ENCODE peak calls at places on chromosomes 4 and X, in eight cellular contexts. One of them, this sample, is unnamed.

GRCh38 chrX:97389761-97390192 is 506.1 kb downstream of the RPA4 start:
- DNase-seq in PC-3: peak; percentile 68
- DNase-seq in H7: no peak
- DNase-seq in CD4-positive, alpha-beta memory T cell: no peak
- DNase-seq in stimulated activated naive CD4-positive, alpha-beta T cell: no peak
- DNase-seq in sciatic nerve: no peak
- DNase-seq in foreskin fibroblast: peak; percentile 55
- DNase-seq in lung: no peak
- DNase-seq in this sample: no peak

GRCh38 chrX:28946846-28947245 is 359.6 kb downstream of the IL1RAPL1 start:
- DNase-seq in PC-3: no peak
- DNase-seq in H7: no peak
- DNase-seq in CD4-positive, alpha-beta memory T cell: no peak
- DNase-seq in stimulated activated naive CD4-positive, alpha-beta T cell: no peak
- DNase-seq in sciatic nerve: no peak
- DNase-seq in foreskin fibroblast: no peak
- DNase-seq in lung: no peak
- DNase-seq in this sample: no peak

GRCh38 chr4:28966982-28967381 is 1753.2 kb upstream of the PCDH7 start:
- DNase-seq in PC-3: peak; percentile 69
- DNase-seq in H7: no peak
- DNase-seq in CD4-positive, alpha-beta memory T cell: no peak
- DNase-seq in stimulated activated naive CD4-positive, alpha-beta T cell: no peak
- DNase-seq in sciatic nerve: no peak
- DNase-seq in foreskin fibroblast: no peak
- DNase-seq in lung: no peak
- DNase-seq in this sample: no peak

GRCh38 chr4:10535900-10536299 is 78.7 kb upstream of the ZNF518B start:
- DNase-seq in PC-3: no peak
- DNase-seq in H7: no peak
- DNase-seq in CD4-positive, alpha-beta memory T cell: no peak
- DNase-seq in stimulated activated naive CD4-positive, alpha-beta T cell: no peak
- DNase-seq in sciatic nerve: no peak
- DNase-seq in foreskin fibroblast: no peak
- DNase-seq in lung: no peak
- DNase-seq in this sample: no peak

GRCh38 chr4:152024881-152025280 is 264.1 kb upstream of the GATB start:
- DNase-seq in PC-3: peak; percentile 15
- DNase-seq in H7: no peak
- DNase-seq in CD4-positive, alpha-beta memory T cell: peak; percentile 16
- DNase-seq in stimulated activated naive CD4-positive, alpha-beta T cell: no peak
- DNase-seq in sciatic nerve: no peak
- DNase-seq in foreskin fibroblast: no peak
- DNase-seq in lung: no peak
- DNase-seq in this sample: no peak

GRCh38 chr4:130238121-130238520 is 1142.2 kb downstream of the C4orf33 start:
- DNase-seq in PC-3: peak; percentile 25
- DNase-seq in H7: no peak
- DNase-seq in CD4-positive, alpha-beta memory T cell: no peak
- DNase-seq in stimulated activated naive CD4-positive, alpha-beta T cell: no peak
- DNase-seq in sciatic nerve: no peak
- DNase-seq in foreskin fibroblast: no peak
- DNase-seq in lung: no peak
- DNase-seq in this sample: no peak

GRCh38 chrX:123487226-123487625 is 245.6 kb downstream of the THOC2 start:
- DNase-seq in PC-3: no peak
- DNase-seq in H7: no peak
- DNase-seq in CD4-positive, alpha-beta memory T cell: no peak
- DNase-seq in stimulated activated naive CD4-positive, alpha-beta T cell: no peak
- DNase-seq in sciatic nerve: no peak
- DNase-seq in foreskin fibroblast: no peak
- DNase-seq in lung: no peak
- DNase-seq in this sample: no peak

GRCh38 chr4:105934381-105934780 is 39.1 kb downstream of the NPNT start:
- DNase-seq in PC-3: no peak
- DNase-seq in H7: no peak
- DNase-seq in CD4-positive, alpha-beta memory T cell: no peak
- DNase-seq in stimulated activated naive CD4-positive, alpha-beta T cell: no peak
- DNase-seq in sciatic nerve: no peak
- DNase-seq in foreskin fibroblast: no peak
- DNase-seq in lung: no peak
- DNase-seq in this sample: no peak

GRCh38 chr4:182338059-182338458 is 94.9 kb downstream of the TENM3 start:
- DNase-seq in PC-3: no peak
- DNase-seq in H7: no peak
- DNase-seq in CD4-positive, alpha-beta memory T cell: no peak
- DNase-seq in stimulated activated naive CD4-positive, alpha-beta T cell: no peak
- DNase-seq in sciatic nerve: no peak
- DNase-seq in foreskin fibroblast: no peak
- DNase-seq in lung: no peak
- DNase-seq in this sample: no peak

GRCh38 chr4:184922301-184922700 is 96.0 kb upstream of the HELT start:
- DNase-seq in PC-3: no peak
- DNase-seq in H7: no peak
- DNase-seq in CD4-positive, alpha-beta memory T cell: no peak
- DNase-seq in stimulated activated naive CD4-positive, alpha-beta T cell: no peak
- DNase-seq in sciatic nerve: no peak
- DNase-seq in foreskin fibroblast: no peak
- DNase-seq in lung: no peak
- DNase-seq in this sample: no peak

GRCh38 chr4:111398906-111399330 is 746.3 kb upstream of the FAM241A start:
- DNase-seq in PC-3: no peak
- DNase-seq in H7: no peak
- DNase-seq in CD4-positive, alpha-beta memory T cell: no peak
- DNase-seq in stimulated activated naive CD4-positive, alpha-beta T cell: no peak
- DNase-seq in sciatic nerve: no peak
- DNase-seq in foreskin fibroblast: peak; percentile 40
- DNase-seq in lung: no peak
- DNase-seq in this sample: no peak

GRCh38 chr4:17059192-17059634 is 160.8 kb upstream of the LDB2 start:
- DNase-seq in PC-3: no peak
- DNase-seq in H7: no peak
- DNase-seq in CD4-positive, alpha-beta memory T cell: no peak
- DNase-seq in stimulated activated naive CD4-positive, alpha-beta T cell: no peak
- DNase-seq in sciatic nerve: peak; percentile 63
- DNase-seq in foreskin fibroblast: peak; percentile 57
- DNase-seq in lung: no peak
- DNase-seq in this sample: no peak

GRCh38 chrX:75181721-75182120 is 25.6 kb upstream of the ABCB7 start:
- DNase-seq in PC-3: no peak
- DNase-seq in H7: no peak
- DNase-seq in CD4-positive, alpha-beta memory T cell: no peak
- DNase-seq in stimulated activated naive CD4-positive, alpha-beta T cell: no peak
- DNase-seq in sciatic nerve: no peak
- DNase-seq in foreskin fibroblast: no peak
- DNase-seq in lung: no peak
- DNase-seq in this sample: no peak

GRCh38 chrX:38871129-38872029 is 70.1 kb downstream of the MID1IP1 start:
- DNase-seq in PC-3: no peak
- DNase-seq in H7: peak; percentile 54
- DNase-seq in CD4-positive, alpha-beta memory T cell: no peak
- DNase-seq in stimulated activated naive CD4-positive, alpha-beta T cell: no peak
- DNase-seq in sciatic nerve: no peak
- DNase-seq in foreskin fibroblast: no peak
- DNase-seq in lung: no peak
- DNase-seq in this sample: no peak

GRCh38 chrX:264634-265455 is 16.3 kb upstream of the PLCXD1 start:
- DNase-seq in PC-3: no peak
- DNase-seq in H7: peak; percentile 7
- DNase-seq in CD4-positive, alpha-beta memory T cell: no peak
- DNase-seq in stimulated activated naive CD4-positive, alpha-beta T cell: no peak
- DNase-seq in sciatic nerve: no peak
- DNase-seq in foreskin fibroblast: no peak
- DNase-seq in lung: no peak
- DNase-seq in this sample: no peak

GRCh38 chr4:4714330-4714729 is 145.1 kb upstream of the MSX1 start:
- DNase-seq in PC-3: no peak
- DNase-seq in H7: no peak
- DNase-seq in CD4-positive, alpha-beta memory T cell: no peak
- DNase-seq in stimulated activated naive CD4-positive, alpha-beta T cell: no peak
- DNase-seq in sciatic nerve: no peak
- DNase-seq in foreskin fibroblast: no peak
- DNase-seq in lung: no peak
- DNase-seq in this sample: no peak

GRCh38 chrX:114841051-114841450 is 176.4 kb downstream of the IL13RA2 start:
- DNase-seq in PC-3: peak; percentile 64
- DNase-seq in H7: no peak
- DNase-seq in CD4-positive, alpha-beta memory T cell: no peak
- DNase-seq in stimulated activated naive CD4-positive, alpha-beta T cell: no peak
- DNase-seq in sciatic nerve: no peak
- DNase-seq in foreskin fibroblast: no peak
- DNase-seq in lung: no peak
- DNase-seq in this sample: no peak

GRCh38 chr4:959338-960139 is 13.8 kb downstream of the DGKQ start:
- DNase-seq in PC-3: no peak
- DNase-seq in H7: no peak
- DNase-seq in CD4-positive, alpha-beta memory T cell: no peak
- DNase-seq in stimulated activated naive CD4-positive, alpha-beta T cell: no peak
- DNase-seq in sciatic nerve: peak; percentile 52
- DNase-seq in foreskin fibroblast: no peak
- DNase-seq in lung: no peak
- DNase-seq in this sample: no peak

GRCh38 chrX:19630228-19630627 is 114.9 kb upstream of the MAP3K15 start:
- DNase-seq in PC-3: no peak
- DNase-seq in H7: no peak
- DNase-seq in CD4-positive, alpha-beta memory T cell: no peak
- DNase-seq in stimulated activated naive CD4-positive, alpha-beta T cell: no peak
- DNase-seq in sciatic nerve: no peak
- DNase-seq in foreskin fibroblast: no peak
- DNase-seq in lung: no peak
- DNase-seq in this sample: no peak

This sample was measured in effector CD8-positive, alpha-beta T cell.